ENCODE peak calls at places on chromosomes 16 and 17, in ten cellular contexts. O is cardiac muscle cell, C is nephron progenitor cell, S is lower leg skin, Y is esophagus squamous epithelium, U is body of pancreas, X is mucosa of descending colon, J is fibroblast of lung, W is fibroblast of the aortic adventitia, B is left ventricle myocardium inferior. R is an unnamed sample.

GRCh38 chr17:42536048-42536371 is at the start of gene NAGLU:
- DNase-seq in O (peak), W (peak), Y (peak), C (peak), J (peak), S (peak), U (peak), X (peak), B (peak), R (peak)

GRCh38 chr16:1771072-1771863 is at the start of gene NME3:
- DNase-seq in B (peak), X (peak), Y (no peak), U (peak), W (peak), S (peak), J (peak), O (peak), C (peak), R (no peak)

GRCh38 chr17:27782791-27783206 is 17.5 kb downstream of the NOS2 start:
- DNase-seq in W (no peak), O (no peak), Y (no peak), U (no peak), J (no peak), S (no peak), X (no peak), B (peak), C (no peak), R (no peak)

GRCh38 chr17:17766351-17767095 is 70.3 kb downstream of the SREBF1 start:
- DNase-seq in X (no peak), S (no peak), U (no peak), Y (no peak), J (no peak), W (no peak), B (no peak), O (no peak), C (peak), R (no peak)

GRCh38 chr16:76941091-76941490 is 249.9 kb upstream of the MON1B start:
- DNase-seq in C (no peak), U (no peak), W (no peak), X (no peak), J (peak), O (no peak), Y (no peak), B (no peak), S (no peak), R (no peak)

GRCh38 chr17:69179227-69179952 is 37.7 kb upstream of the ABCA6 start:
- DNase-seq in Y (no peak), C (no peak), U (no peak), W (peak), S (no peak), B (no peak), X (no peak), J (peak), O (peak), R (no peak)

GRCh38 chr16:56424791-56425438 is 430 bp downstream of the AMFR start:
- DNase-seq in J (peak), U (peak), O (peak), X (peak), W (peak), B (peak), Y (no peak), S (no peak), C (peak), R (peak)

GRCh38 chr16:56514845-56515244 is 5.0 kb downstream of the BBS2 start:
- DNase-seq in W (no peak), S (no peak), J (no peak), O (no peak), C (no peak), B (no peak), X (no peak), Y (no peak), U (no peak), R (no peak)

GRCh38 chr17:40873255-40873654 is 6.2 kb upstream of the KRT12 start:
- DNase-seq in S (no peak), X (no peak), J (no peak), C (no peak), B (no peak), Y (no peak), U (no peak), O (no peak), W (no peak), R (no peak)
- TF ChIP-seq CTCF in S (no peak), X (no peak), J (no peak), C (no peak), B (no peak), Y (no peak), U (no peak), O (no peak), W (peak), R (no peak)

DNA sequence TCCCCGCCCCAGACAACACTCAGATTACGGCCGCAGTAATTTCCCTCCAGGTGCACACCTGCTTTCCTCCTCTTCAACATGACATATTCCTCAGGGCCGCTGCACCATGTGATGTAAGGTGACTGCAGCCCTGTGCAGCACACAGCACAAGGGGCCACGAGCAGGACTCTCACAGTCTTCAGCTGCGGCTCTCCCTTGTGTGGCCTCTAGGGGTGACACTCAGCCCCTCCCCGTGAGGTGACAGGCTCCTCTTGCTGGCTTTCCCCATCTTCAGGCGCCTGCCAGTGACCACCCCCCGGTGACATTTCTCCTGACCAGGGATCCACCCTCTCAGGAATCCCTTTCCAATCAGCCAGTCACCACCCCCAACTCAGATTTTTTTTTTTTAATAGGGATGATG is 31.3 kb upstream of the ABCC3 start:
- DNase-seq in S (no peak), Y (no peak), O (no peak), J (no peak), U (no peak), W (no peak), C (no peak), X (no peak), B (no peak), R (no peak)
- TF ChIP-seq CTCF in S (no peak), Y (no peak), O (no peak), J (no peak), U (no peak), W (no peak), C (peak), X (no peak), B (no peak), R (peak)

GRCh38 chr17:45782889-45783592 is 1.1 kb upstream of the CRHR1 start:
- DNase-seq in W (no peak), J (no peak), C (peak), B (no peak), O (peak), X (peak), Y (no peak), S (no peak), U (peak), R (peak)
- TF ChIP-seq CTCF in W (peak), J (no peak), C (peak), B (peak), O (peak), X (no peak), Y (peak), S (no peak), U (peak), R (peak)

GRCh38 chr17:80252871-80253270 is 7.8 kb upstream of the RNF213 start:
- DNase-seq in X (peak), C (peak), W (no peak), Y (no peak), O (peak), B (peak), S (no peak), J (peak), U (peak), R (peak)
- TF ChIP-seq CTCF in X (peak), C (peak), W (peak), Y (peak), O (peak), B (peak), S (no peak), J (peak), U (peak), R (peak)

GRCh38 chr17:48181653-48182052 is 74.1 kb downstream of the SNX11 start:
- DNase-seq in J (peak), Y (no peak), S (no peak), W (peak), X (peak), B (no peak), C (peak), U (no peak), O (peak), R (no peak)
- TF ChIP-seq CTCF in J (peak), Y (no peak), S (no peak), W (peak), X (no peak), B (peak), C (peak), U (no peak), O (peak), R (peak)